ENCODE peak calls at places on chromosomes 4 and X, in nine cellular contexts. A, N, R, E, C, X, J, T and O are unnamed samples.

GRCh38 chr4:119628281-119629141 is at the start of gene PDE5A:
- DNase-seq in X (peak), C (peak), E (peak), N (peak), A (peak), T (peak), R (peak), J (peak), O (no peak)

GRCh38 chr4:185566972-185567749 is 31.9 kb upstream of the PDLIM3 start:
- DNase-seq in X (no peak), E (no peak), J (peak), A (peak), C (no peak), N (no peak), R (no peak), T (no peak), O (no peak)

GRCh38 chrX:87299563-87300160 is 217.9 kb upstream of the KLHL4 start:
- DNase-seq in J (no peak), T (no peak), A (peak), C (no peak), N (no peak), X (peak), R (no peak), E (no peak), O (no peak)

GRCh38 chr4:8285143-8285975 is 15.8 kb downstream of the HTRA3 start:
- DNase-seq in C (peak), R (no peak), A (no peak), J (peak), E (no peak), N (no peak), X (no peak), T (peak), O (no peak)

GRCh38 chr4:13561673-13562072 is 17.4 kb upstream of the NKX3-2 start:
- DNase-seq in C (no peak), A (no peak), R (no peak), E (no peak), N (no peak), T (no peak), X (no peak), J (no peak), O (no peak)

GRCh38 chr4:62210521-62210920 is 1010.4 kb downstream of the ADGRL3 start:
- DNase-seq in X (no peak), A (no peak), T (no peak), J (no peak), E (no peak), R (no peak), C (no peak), N (no peak), O (no peak)

GRCh38 chrX:119481218-119481875 is 13.1 kb downstream of the SLC25A5 start:
- DNase-seq in E (no peak), C (no peak), X (no peak), J (peak), N (no peak), R (no peak), A (no peak), T (no peak), O (no peak)

GRCh38 chr4:1290165-1290977 is 680 bp downstream of the MAEA start:
- DNase-seq in R (no peak), E (no peak), N (peak), J (no peak), A (peak), X (peak), C (no peak), T (peak), O (no peak)

GRCh38 chr4:185881427-185881826 is 69.4 kb upstream of the SORBS2 start:
- DNase-seq in X (no peak), E (no peak), N (no peak), C (no peak), R (no peak), T (no peak), A (peak), J (no peak), O (no peak)

GRCh38 chr4:76703123-76703490 is 194.8 kb downstream of the SOWAHB start:
- DNase-seq in J (no peak), X (peak), E (no peak), A (peak), N (no peak), T (no peak), C (no peak), R (no peak), O (no peak)

GRCh38 chr4:10728016-10728415 is 43.4 kb upstream of the CLNK start:
- DNase-seq in C (no peak), N (no peak), T (no peak), J (no peak), R (no peak), E (no peak), A (no peak), X (no peak), O (no peak)

GRCh38 chr4:107939307-107939706 is 8.0 kb downstream of the CYP2U1 start:
- DNase-seq in X (no peak), C (no peak), R (no peak), E (no peak), J (no peak), A (no peak), N (no peak), T (no peak), O (no peak)

GRCh38 chr4:3643518-3644433 is 111.6 kb upstream of the LRPAP1 start:
- DNase-seq in R (no peak), E (no peak), C (no peak), N (no peak), J (no peak), A (no peak), T (no peak), X (no peak), O (no peak)

GRCh38 chr4:3645711-3646221 is 113.5 kb upstream of the LRPAP1 start:
- DNase-seq in E (no peak), J (no peak), N (no peak), C (no peak), R (no peak), T (no peak), X (no peak), A (no peak), O (no peak)

GRCh38 chr4:3646280-3646679 is 114.1 kb upstream of the LRPAP1 start:
- DNase-seq in E (no peak), T (no peak), N (no peak), R (no peak), J (no peak), C (no peak), A (no peak), X (no peak), O (no peak)

GRCh38 chr4:3642806-3643517 is 110.7 kb upstream of the LRPAP1 start:
- DNase-seq in X (no peak), A (no peak), R (no peak), C (no peak), E (no peak), J (no peak), T (peak), N (no peak), O (no peak)

DNA sequence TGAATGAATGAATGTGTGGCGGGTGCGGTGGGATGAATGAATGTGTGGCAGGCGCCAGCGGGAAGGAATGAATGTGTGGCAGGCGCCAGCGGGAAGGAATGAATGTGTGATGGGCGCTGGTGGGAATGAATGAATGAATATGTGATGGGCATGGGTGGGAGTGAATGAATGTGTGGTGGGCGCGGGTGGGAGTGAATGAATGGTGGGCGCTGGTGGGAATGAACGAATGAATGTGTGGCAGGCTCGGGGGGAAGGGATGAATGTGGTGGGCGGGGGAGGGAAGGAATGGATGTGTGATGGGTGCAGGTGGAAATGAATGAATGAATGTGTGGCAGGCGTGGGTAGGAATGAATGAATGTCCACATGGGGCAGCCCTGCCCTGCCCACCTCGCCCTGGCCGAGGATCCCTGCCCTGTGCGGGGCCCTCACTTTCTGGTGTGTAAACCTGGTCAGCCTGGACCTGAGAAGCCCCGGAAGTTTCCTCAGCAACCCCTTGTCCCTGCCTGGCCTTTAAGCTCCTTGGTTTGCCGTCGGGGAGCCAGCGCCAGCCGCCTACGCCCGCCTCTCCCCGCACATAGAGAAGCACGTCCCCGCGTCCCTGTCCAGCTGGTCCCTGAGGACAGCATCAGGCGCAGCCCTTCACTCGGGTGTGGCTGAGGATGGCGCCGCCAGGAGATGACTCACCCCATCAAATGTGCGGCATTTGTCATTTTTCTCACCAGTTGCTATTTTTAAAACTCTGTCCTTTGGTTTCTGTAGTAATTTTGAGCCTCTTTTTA is 112.8 kb upstream of the LRPAP1 start:
- DNase-seq in T (no peak), N (no peak), R (no peak), J (no peak), E (no peak), A (no peak), C (no peak), X (peak), O (no peak)
- H3K27ac ChIP-seq in T (peak), N (no peak), R (no peak), J (no peak), E (no peak), A (no peak), C (no peak), X (no peak), O (no peak)

DNA sequence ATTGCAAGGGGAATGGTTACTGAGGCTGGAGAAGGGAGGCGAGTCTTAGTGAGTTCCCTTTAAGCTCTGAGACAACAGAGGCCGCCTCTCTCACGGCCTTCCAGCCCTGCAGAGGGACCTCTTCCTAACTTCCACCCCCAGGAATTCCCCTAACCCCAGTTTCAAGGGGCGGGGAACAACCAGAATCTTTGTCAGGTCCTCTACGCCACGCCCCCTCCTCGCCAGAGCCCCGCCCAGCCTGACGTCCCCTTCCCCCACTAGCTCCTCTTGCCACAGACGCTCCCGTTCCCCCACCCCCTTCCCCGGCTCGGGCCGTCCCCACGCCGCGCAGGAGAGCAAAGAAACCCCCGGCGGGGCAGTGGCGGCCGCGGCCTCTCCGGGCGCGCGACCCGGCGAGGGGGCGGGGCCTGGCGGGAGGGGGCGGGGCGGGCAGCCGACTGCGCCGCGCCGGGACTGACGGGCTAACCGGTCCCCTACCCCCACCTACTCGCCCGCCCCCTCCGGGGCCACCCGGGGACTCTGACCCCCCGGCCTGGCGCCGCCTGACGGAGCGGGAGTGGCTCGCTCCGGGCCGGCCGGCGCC is 12.2 kb upstream of the TMEM156 start:
- DNase-seq in A (peak), N (peak), C (peak), J (peak), E (peak), T (peak), R (peak), X (peak), O (peak)
- H3K27ac ChIP-seq in A (peak), N (peak), C (peak), J (peak), E (peak), T (peak), R (no peak), X (peak), O (peak)

GRCh38 chrX:68940601-68941000 is 111.8 kb downstream of the EFNB1 start:
- DNase-seq in J (no peak), C (no peak), A (no peak), R (no peak), X (no peak), T (peak), E (no peak), N (no peak), O (no peak)
- H3K27ac ChIP-seq in J (no peak), C (no peak), A (no peak), R (no peak), X (no peak), T (no peak), E (no peak), N (no peak), O (no peak)

GRCh38 chrX:53442322-53442631 is 8.1 kb upstream of the HSD17B10 start:
- DNase-seq in A (no peak), R (no peak), J (no peak), T (no peak), X (no peak), N (no peak), E (no peak), C (no peak), O (no peak)

GRCh38 chrX:53440101-53440500 is 5.9 kb upstream of the HSD17B10 start:
- DNase-seq in X (no peak), N (no peak), J (no peak), E (no peak), A (no peak), T (no peak), C (no peak), R (no peak), O (no peak)

GRCh38 chrX:53441531-53442321 is 7.6 kb upstream of the HSD17B10 start:
- DNase-seq in J (peak), N (peak), E (peak), A (peak), C (peak), T (peak), R (peak), X (peak), O (peak)

GRCh38 chrX:53438832-53439230 is 4.7 kb upstream of the HSD17B10 start:
- DNase-seq in J (no peak), E (no peak), C (no peak), A (no peak), X (no peak), T (no peak), N (no peak), R (no peak), O (no peak)

DNA sequence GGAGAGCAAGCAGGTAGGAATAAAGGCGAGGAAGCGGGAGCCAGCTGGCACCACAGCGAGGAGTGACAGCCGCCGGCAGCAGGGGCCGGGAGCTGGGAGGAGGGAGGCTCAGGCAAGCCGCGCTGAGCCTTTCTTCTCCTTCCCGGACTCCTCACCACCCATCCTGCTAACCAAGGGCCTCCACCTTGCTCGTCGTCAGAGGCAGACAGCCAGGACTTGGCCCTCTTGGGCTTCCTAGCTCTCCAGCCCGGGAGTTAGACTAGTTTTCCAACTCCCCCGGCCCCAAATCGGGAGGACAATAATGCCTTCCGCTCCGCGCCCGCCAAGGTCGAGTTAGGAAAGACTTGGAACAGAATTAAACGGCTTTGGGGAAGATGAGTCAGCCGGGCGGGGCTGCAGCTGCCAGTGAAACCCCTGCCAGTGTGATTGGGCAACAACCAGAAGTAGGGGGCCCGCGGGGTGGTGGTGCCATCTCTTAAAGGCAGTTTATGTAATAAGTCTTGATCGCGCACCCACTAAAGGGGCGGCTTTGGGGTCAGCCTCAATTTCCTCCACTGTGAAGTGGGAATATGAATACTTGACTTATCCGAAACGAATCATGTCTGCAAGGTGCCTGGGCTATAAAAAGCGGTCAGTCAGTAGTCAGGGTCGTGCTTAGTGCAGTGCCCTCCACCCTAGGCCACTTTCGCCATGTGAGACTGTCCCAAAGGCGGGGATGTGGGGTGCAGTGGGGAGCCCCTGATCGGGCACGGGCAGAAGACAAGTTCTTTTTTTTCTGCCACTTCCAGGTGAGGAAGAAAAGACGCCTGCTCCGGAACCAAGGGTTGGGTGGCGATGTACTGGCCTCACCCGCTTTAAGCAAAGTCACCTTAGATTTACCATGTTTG is 6.7 kb upstream of the HSD17B10 start:
- DNase-seq in X (peak), T (peak), J (peak), R (no peak), C (peak), E (peak), N (peak), A (no peak), O (peak)
- H3K27ac ChIP-seq in X (peak), T (peak), J (peak), R (no peak), C (peak), E (peak), N (no peak), A (no peak), O (peak)

GRCh38 chr4:87390931-87391782 is at the start of gene HSD17B11:
- DNase-seq in R (peak), T (peak), C (peak), J (peak), A (peak), E (peak), X (peak), N (peak), O (peak)

GRCh38 chr4:87387237-87387636 is 3.8 kb downstream of the HSD17B11 start:
- DNase-seq in T (no peak), E (no peak), J (no peak), R (no peak), N (no peak), A (no peak), X (no peak), C (no peak), O (no peak)

GRCh38 chr4:87391783-87392054 is 731 bp upstream of the HSD17B11 start:
- DNase-seq in A (no peak), E (no peak), T (no peak), R (no peak), J (no peak), C (no peak), X (no peak), N (no peak), O (no peak)

DNA sequence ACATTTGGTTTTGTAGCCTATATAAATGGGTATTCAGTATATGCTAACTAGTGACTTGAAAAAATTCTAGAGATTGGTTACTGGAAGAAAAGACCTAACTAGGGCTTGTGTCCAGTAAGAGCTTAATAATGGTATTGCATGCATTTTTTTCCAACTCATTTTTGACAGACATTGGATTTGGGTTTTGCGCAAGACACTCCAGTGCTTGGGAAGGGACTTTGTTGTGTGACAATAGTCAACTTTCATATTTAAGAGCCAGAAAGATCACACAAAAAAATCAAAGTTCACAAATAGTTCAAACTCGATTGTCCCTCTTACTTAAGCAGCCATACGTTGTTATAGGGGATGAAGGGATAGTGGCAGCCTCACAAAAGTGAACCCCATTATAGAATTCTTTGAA is 1.2 kb upstream of the HSD17B11 start:
- DNase-seq in T (no peak), J (no peak), E (no peak), X (no peak), C (no peak), N (no peak), R (no peak), A (no peak), O (no peak)
- H3K27ac ChIP-seq in T (peak), J (peak), E (no peak), X (no peak), C (peak), N (no peak), R (no peak), A (no peak), O (peak)